ENCODE peak calls at places on chromosomes 1 and 21, in nine cellular contexts. W, Z, S, R, D, M, U, F and Y are unnamed samples.

GRCh38 chr1:61389926-61390845 is 307.8 kb downstream of the NFIA start:
- DNase-seq in W (no peak), Z (no peak), S (no peak), R (no peak), D (no peak), M (no peak), U (no peak), F (no peak), Y (no peak)

GRCh38 chr21:33700491-33700890 is 58.2 kb downstream of the ITSN1 start:
- DNase-seq in W (no peak), Z (no peak), S (no peak), R (no peak), D (no peak), M (no peak), U (no peak), F (no peak), Y (no peak)

GRCh38 chr1:186845581-186846210 is 16.9 kb downstream of the PLA2G4A start:
- DNase-seq in W (peak; percentile 50), Z (no peak), S (no peak), R (no peak), D (no peak), M (no peak), U (no peak), F (no peak), Y (no peak)

GRCh38 chr1:162236622-162237021 is 140.0 kb downstream of the SPATA46 start:
- DNase-seq in W (no peak), Z (no peak), S (no peak), R (no peak), D (no peak), M (no peak), U (no peak), F (no peak), Y (no peak)

GRCh38 chr1:212355230-212355969 is 59.3 kb downstream of the PACC1 start:
- DNase-seq in W (peak; percentile 62), Z (no peak), S (no peak), R (no peak), D (no peak), M (no peak), U (no peak), F (no peak), Y (no peak)

GRCh38 chr1:33041026-33041425 is 4.3 kb upstream of the AK2 start:
- DNase-seq in W (no peak), Z (no peak), S (no peak), R (no peak), D (no peak), M (no peak), U (no peak), F (no peak), Y (no peak)

GRCh38 chr1:53346007-53346813 is 18.3 kb upstream of the LRP8 start:
- DNase-seq in W (no peak), Z (peak; percentile 2), S (no peak), R (no peak), D (no peak), M (no peak), U (peak; percentile 18), F (peak; percentile 38), Y (peak; percentile 39)

GRCh38 chr1:156388814-156389137 is 19.8 kb downstream of the RHBG start:
- DNase-seq in W (no peak), Z (no peak), S (no peak), R (no peak), D (no peak), M (no peak), U (no peak), F (no peak), Y (no peak)

GRCh38 chr1:41444246-41444645 is 40.2 kb downstream of the EDN2 start:
- DNase-seq in W (no peak), Z (no peak), S (no peak), R (peak; percentile 24), D (no peak), M (no peak), U (no peak), F (no peak), Y (no peak)

GRCh38 chr1:208431721-208432120 is 187.5 kb upstream of the PLXNA2 start:
- DNase-seq in W (peak; percentile 78), Z (no peak), S (no peak), R (no peak), D (no peak), M (no peak), U (no peak), F (no peak), Y (no peak)

GRCh38 chr1:29162476-29163138 is 19.1 kb downstream of the SRSF4 start:
- DNase-seq in W (peak; percentile 47), Z (peak; percentile 76), S (no peak), R (no peak), D (no peak), M (no peak), U (no peak), F (no peak), Y (no peak)

GRCh38 chr1:38818706-38819439 is 40.7 kb downstream of the RRAGC start:
- DNase-seq in W (no peak), Z (no peak), S (no peak), R (no peak), D (peak; percentile 40), M (no peak), U (no peak), F (no peak), Y (no peak)

GRCh38 chr1:89815611-89816010 is 5.2 kb upstream of the LRRC8D start:
- DNase-seq in W (no peak), Z (peak; percentile 35), S (no peak), R (no peak), D (no peak), M (no peak), U (peak; percentile 51), F (no peak), Y (no peak)

GRCh38 chr1:21617126-21617738 is 51.9 kb downstream of the RAP1GAP start:
- DNase-seq in W (no peak), Z (no peak), S (no peak), R (no peak), D (no peak), M (no peak), U (no peak), F (no peak), Y (no peak)

GRCh38 chr1:221725683-221726330 is 16.1 kb downstream of the DUSP10 start:
- DNase-seq in W (peak; percentile 67), Z (no peak), S (no peak), R (no peak), D (no peak), M (no peak), U (no peak), F (no peak), Y (no peak)

GRCh38 chr1:21626921-21627339 is 42.2 kb downstream of the RAP1GAP start:
- DNase-seq in W (no peak), Z (no peak), S (peak; percentile 46), R (no peak), D (no peak), M (no peak), U (no peak), F (no peak), Y (no peak)

DNA sequence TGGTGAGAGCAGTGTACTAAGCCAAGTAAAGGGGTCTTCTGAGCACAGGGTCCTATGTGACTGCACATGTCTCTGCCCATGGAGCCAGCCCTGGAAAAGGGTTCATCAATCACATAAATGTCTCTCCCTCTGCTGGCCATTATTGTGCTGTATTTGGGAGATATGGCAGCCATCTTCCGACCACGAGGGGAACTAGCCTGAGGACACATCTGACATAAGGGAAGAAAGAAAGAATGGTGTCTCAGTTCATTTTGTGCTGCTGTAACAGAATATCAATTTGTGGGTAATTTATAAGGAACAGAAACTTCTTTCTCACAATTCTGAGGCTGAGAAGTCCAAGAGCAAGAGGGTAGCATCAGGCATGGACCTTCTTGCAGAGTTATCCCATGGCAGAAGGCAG is 55.1 kb upstream of the GJA5 start:
- DNase-seq in W (no peak), Z (no peak), S (no peak), R (no peak), D (no peak), M (no peak), U (no peak), F (no peak), Y (no peak)
- TF ChIP-seq CTCF in W (no peak), Z (no peak), S (no peak), R (no peak), D (no peak), M (no peak), U (no peak), F (no peak), Y (no peak)

GRCh38 chr1:205535096-205535495 is 30.6 kb downstream of the CDK18 start:
- DNase-seq in W (no peak), Z (no peak), S (peak; percentile 32), R (no peak), D (no peak), M (no peak), U (peak; percentile 13), F (peak; percentile 23), Y (no peak)
- TF ChIP-seq CTCF in W (no peak), Z (no peak), S (no peak), R (no peak), D (no peak), M (no peak), U (no peak), F (no peak), Y (no peak)

DNA sequence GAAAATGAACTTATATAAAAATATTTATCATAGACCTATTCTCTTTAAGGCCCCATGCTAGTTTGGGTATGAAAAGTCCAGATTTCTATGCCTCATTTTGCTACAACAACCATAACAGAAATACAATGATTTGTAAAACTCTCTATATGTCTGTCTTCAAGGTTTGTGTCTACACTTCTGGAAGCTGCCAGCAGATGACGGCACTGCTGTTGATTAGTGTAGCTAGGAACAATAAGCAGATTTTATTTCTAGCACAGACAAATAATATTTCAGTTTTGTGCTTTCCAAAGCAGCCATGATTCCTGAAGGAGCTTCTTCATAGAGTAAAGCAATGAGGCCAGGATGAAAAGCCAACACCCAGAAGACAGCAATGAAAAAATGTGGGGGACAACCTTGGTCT is 779.6 kb upstream of the ADGRL2 start:
- DNase-seq in W (no peak), Z (no peak), S (no peak), R (no peak), D (no peak), M (no peak), U (no peak), F (no peak), Y (no peak)
- TF ChIP-seq CTCF in W (peak; percentile 33), Z (no peak), S (no peak), R (no peak), D (no peak), M (no peak), U (no peak), F (no peak), Y (peak; percentile 15)

DNA sequence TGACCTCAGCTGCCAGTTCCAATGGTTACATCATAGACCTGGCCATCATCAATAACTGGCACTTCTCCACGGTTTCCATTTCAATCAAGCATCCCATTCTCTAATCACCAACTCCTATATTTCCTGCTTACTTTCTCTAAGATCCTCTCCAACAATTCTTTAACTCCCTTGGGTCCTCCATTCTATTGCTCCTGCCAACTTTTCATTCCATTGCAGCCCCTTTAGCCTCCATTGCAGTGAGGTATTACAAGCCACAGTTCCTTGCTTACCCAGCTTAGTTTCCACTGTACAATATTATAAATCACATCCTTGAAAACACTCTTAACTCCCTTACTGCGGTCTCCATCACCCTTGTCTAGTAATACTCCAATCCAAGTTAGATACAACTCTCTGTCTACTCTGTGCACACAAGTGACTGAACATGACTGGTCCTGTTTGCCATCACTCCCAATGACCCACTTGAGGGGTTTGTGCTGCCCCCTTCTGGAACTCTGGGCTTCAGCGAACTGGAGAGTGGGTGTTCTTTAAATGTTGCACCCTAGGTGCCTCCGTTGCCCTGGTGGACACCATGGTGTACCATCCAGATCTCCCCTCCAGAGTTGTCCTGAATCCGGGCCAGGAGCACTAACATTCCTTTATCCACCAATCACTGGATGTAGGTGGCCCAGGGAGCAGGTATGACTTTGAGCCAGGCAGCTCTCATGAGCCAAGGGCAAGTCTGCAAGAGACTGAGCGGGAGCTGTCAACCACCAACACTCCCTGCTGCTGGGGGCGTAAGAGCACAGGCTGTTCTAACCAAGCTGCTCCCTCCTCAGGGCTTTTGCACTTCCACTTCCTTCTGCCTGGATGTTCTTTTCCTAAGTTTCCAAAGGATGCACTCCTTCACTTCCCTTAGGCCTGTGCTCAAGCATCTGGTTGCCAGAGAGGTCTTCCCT is 3.7 kb upstream of the FNDC7 start:
- DNase-seq in W (no peak), Z (no peak), S (no peak), R (peak; percentile 85), D (no peak), M (no peak), U (no peak), F (no peak), Y (no peak)
- TF ChIP-seq CTCF in W (peak; percentile 8), Z (no peak), S (no peak), R (peak; percentile 68), D (no peak), M (no peak), U (peak; percentile 16), F (peak; percentile 35), Y (peak; percentile 41)